ENCODE peak calls at places on chromosomes 2 and 18, in eight cellular contexts. R is ovary; U is cardiac muscle cell; E is tibial artery; A is aorta; Q is iPS DF 6.9; K is CD4-positive, CD25-positive, alpha-beta regulatory T cell; B is RWPE1. T is an unnamed sample.

GRCh38 chr2:9481257-9481922 is 7.0 kb downstream of the IAH1 start:
- DNase-seq in A (no peak), R (no peak), E (no peak), Q (no peak), U (no peak), B (no peak), K (no peak), T (no peak)

GRCh38 chr2:54106631-54107454 is 8.6 kb upstream of the ACYP2 start:
- DNase-seq in Q (no peak), K (peak; percentile 76), U (peak; percentile 50), R (peak; percentile 30), A (no peak), E (no peak), B (peak; percentile 52), T (no peak)

GRCh38 chr2:151437630-151438029 is 27.9 kb downstream of the RIF1 start:
- DNase-seq in Q (no peak), U (peak; percentile 20), R (no peak), K (peak; percentile 63), A (no peak), E (no peak), B (peak; percentile 6), T (no peak)

GRCh38 chr18:31185551-31185950 is 22.9 kb upstream of the DSC1 start:
- DNase-seq in E (no peak), B (no peak), R (no peak), Q (no peak), A (no peak), K (no peak), U (no peak), T (no peak)

GRCh38 chr2:166197446-166197845 is 69.6 kb upstream of the SCN1A start:
- DNase-seq in U (no peak), A (no peak), Q (no peak), E (no peak), R (no peak), B (no peak), K (no peak), T (no peak)

GRCh38 chr18:5302606-5303005 is 7.1 kb upstream of the ZBTB14 start:
- DNase-seq in Q (no peak), K (no peak), B (no peak), A (no peak), E (no peak), U (no peak), R (no peak), T (no peak)

GRCh38 chr18:73896685-73897084 is 250.9 kb downstream of the FBXO15 start:
- DNase-seq in R (no peak), E (no peak), B (no peak), A (no peak), K (no peak), Q (no peak), U (no peak), T (no peak)

GRCh38 chr2:108538000-108538625 is 3.8 kb downstream of the LIMS1 start:
- DNase-seq in U (no peak), E (no peak), Q (no peak), A (no peak), K (no peak), R (no peak), B (peak; percentile 48), T (no peak)

GRCh38 chr2:30225131-30225762 is 6.1 kb upstream of the LBH start:
- DNase-seq in E (no peak), U (peak; percentile 63), B (no peak), Q (no peak), R (peak; percentile 73), K (peak; percentile 86), A (no peak), T (peak; percentile 33)

GRCh38 chr2:172821370-172822338 is 86.0 kb downstream of the RAPGEF4 start:
- DNase-seq in A (no peak), E (no peak), U (no peak), K (no peak), R (no peak), Q (no peak), B (no peak), T (no peak)

GRCh38 chr2:36373149-36373880 is 17.7 kb downstream of the CRIM1 start:
- DNase-seq in U (no peak), A (no peak), B (no peak), K (peak; percentile 44), R (no peak), E (no peak), Q (no peak), T (no peak)

GRCh38 chr2:201441409-201441808 is 9.8 kb downstream of the TRAK2 start:
- DNase-seq in Q (no peak), U (no peak), E (no peak), K (no peak), R (no peak), B (no peak), A (no peak), T (no peak)

GRCh38 chr2:99942948-99943347 is 199.4 kb downstream of the AFF3 start:
- DNase-seq in B (no peak), K (no peak), A (no peak), U (no peak), R (no peak), E (no peak), Q (no peak), T (no peak)

GRCh38 chr2:9033385-9034175 is 30.1 kb upstream of the MBOAT2 start:
- DNase-seq in E (no peak), K (peak; percentile 23), A (no peak), R (no peak), B (no peak), U (peak; percentile 39), Q (no peak), T (no peak)

GRCh38 chr2:151638188-151638933 is 95.9 kb downstream of the NEB start:
- DNase-seq in E (no peak), B (peak; percentile 3), R (no peak), A (no peak), K (peak; percentile 77), Q (no peak), U (no peak), T (peak; percentile 45)

GRCh38 chr2:112077814-112078213 is 22.7 kb downstream of the TMEM87B start:
- DNase-seq in U (no peak), E (no peak), R (no peak), K (no peak), B (peak; percentile 9), Q (no peak), A (no peak), T (no peak)

GRCh38 chr18:74633652-74634352 is 36.1 kb downstream of the ZNF407 start:
- DNase-seq in U (no peak), B (no peak), R (no peak), K (no peak), Q (no peak), A (no peak), E (no peak), T (no peak)

GRCh38 chr2:134461511-134461910 is 207.6 kb downstream of the MGAT5 start:
- DNase-seq in U (no peak), K (no peak), Q (no peak), B (no peak), R (no peak), E (no peak), A (no peak), T (no peak)

DNA sequence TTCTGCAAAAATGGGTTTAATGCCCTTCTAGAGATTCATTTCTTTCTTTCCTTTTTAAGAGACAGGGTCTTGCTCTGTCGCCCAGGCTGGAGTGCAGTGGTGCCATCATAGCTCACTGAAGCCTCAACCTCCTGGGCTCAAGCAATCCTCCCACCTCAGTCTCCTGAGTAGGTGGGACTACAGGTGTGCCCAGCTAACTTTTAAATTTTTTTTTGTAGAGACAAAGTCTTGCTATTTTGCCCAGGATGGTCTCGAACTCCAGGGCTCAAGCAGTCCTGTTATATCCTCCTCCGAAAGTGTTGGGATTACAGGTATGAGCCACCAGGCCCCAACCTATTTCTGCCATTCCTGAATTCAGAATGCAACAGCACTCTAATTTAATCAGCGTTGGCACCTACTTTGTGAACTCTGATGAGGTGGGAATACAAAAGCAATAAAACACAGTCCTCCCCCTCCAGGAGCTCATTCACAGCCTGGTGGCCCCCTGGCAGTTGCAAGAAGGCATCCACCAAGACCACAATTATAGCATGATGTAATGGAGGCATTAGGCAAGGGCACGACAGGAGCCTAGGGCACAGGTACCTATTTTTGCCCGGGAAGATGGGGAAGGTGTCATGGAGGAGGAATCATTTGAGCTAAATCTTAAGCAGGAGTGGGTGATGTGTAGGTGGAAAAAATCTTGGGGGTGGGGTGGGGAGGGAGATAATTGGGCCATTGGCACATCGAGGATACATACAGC is 5.1 kb downstream of the RHOB start:
- DNase-seq in E (peak; percentile 23), B (no peak), Q (no peak), K (no peak), R (no peak), A (no peak), U (no peak), T (no peak)
- H3K27ac ChIP-seq in E (peak overlapping the region; percentile 96), B (no peak overlapping the region), Q (no peak overlapping the region), K (no peak overlapping the region), R (no peak overlapping the region), A (peak overlapping the region; percentile 73), U (no peak overlapping the region), T (no peak overlapping the region)

DNA sequence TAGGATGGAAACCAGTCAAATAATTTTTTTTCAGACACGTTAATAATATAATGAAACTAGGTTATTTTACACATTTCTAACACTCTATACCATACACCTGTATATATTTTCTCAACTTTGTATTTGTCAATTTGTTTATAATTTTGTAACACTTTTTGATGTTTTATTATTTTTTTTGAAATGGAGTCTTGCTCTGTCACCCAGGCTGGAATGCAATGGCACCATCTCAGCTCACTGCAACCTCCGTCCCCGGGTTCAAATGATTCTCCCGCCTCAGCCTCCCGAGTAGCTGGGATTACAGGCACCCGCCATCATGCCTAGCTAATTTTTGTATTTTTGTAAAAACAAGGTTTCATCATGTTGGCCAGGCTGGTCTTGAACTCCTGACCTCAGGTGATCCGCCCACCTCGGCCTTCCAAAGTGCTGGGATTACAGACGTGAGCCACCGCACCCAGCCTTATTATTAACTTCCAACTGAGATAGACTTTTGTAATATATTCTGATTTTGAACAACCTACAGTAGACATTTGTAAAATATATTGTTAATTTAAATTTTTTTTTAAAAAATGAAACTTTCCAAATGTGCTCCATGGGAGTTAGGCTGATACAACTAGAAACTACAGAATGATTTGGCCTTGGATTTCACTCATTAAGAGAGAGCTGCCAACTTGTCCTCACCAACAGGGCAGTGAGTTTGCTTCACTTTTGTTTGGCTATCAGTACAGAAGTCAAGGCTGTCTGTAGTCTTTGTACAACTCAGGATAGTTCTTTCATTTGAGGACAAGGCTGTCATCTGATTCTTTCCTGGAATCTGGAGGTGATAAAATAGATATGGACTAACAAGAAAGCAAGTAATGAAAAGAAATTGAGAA is 33.9 kb upstream of the COBLL1 start:
- DNase-seq in K (no peak), R (no peak), B (no peak), A (no peak), Q (no peak), E (no peak), U (no peak), T (no peak)
- H3K27ac ChIP-seq in K (no peak overlapping the region), R (no peak overlapping the region), B (no peak overlapping the region), A (no peak overlapping the region), Q (no peak overlapping the region), E (no peak overlapping the region), U (no peak overlapping the region), T (no peak overlapping the region)

GRCh38 chr2:177783835-177784448 is 288.6 kb downstream of the PDE11A start:
- DNase-seq in B (peak; percentile 4), K (peak; percentile 60), Q (no peak), U (no peak), R (no peak), E (no peak), A (no peak), T (peak; percentile 50)
- H3K27ac ChIP-seq in B (no peak overlapping the region), K (no peak overlapping the region), Q (no peak overlapping the region), U (no peak overlapping the region), R (no peak overlapping the region), E (no peak overlapping the region), A (no peak overlapping the region), T (no peak overlapping the region)

DNA sequence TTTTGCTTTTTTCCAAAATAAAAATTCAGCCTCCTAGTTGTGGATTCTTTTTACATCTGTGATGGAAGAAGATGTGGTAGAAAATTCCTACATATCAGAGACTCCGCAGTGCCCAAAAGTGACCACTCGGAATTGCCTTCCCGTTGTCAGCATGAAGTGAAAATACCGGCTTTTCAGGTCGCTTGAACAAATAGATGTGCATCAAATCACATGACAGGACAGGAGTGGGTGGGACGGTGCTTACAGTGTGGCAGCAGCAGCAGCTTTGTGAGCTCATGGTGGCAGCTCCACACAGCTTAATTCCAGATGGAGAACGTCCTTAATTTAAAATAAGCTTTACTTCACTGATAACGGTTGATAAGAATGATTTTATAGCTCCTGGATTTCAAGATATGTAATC is 20.3 kb downstream of the SALL3 start:
- DNase-seq in R (no peak), E (no peak), A (no peak), K (no peak), B (no peak), U (no peak), Q (no peak), T (no peak)
- H3K27ac ChIP-seq in R (no peak overlapping the region), E (no peak overlapping the region), A (no peak overlapping the region), K (no peak overlapping the region), B (no peak overlapping the region), U (no peak overlapping the region), Q (no peak overlapping the region), T (no peak overlapping the region)